ENCODE peak calls at places on chromosomes 12 and 14, in five cellular contexts. H is ovary, S is heart left ventricle, N is heart right ventricle, C is transverse colon. X is an unnamed sample.

GRCh38 chr14:77105118-77105517 is 7.1 kb downstream of the CIPC start:
- DNase-seq in H (no peak), S (no peak), N (no peak), C (no peak), X (no peak)

GRCh38 chr12:95073698-95074520 is 491 bp upstream of the NR2C1 start:
- DNase-seq in H (peak; percentile 22), S (no peak), N (no peak), C (no peak), X (no peak)

GRCh38 chr14:68704736-68705720 is 87.8 kb downstream of the ZFP36L1 start:
- DNase-seq in H (peak; percentile 47), S (no peak), N (no peak), C (no peak), X (no peak)

GRCh38 chr12:6866920-6867406 is 368 bp upstream of the TPI1 start:
- DNase-seq in H (no peak), S (no peak), N (no peak), C (no peak), X (no peak)

GRCh38 chr14:93042968-93043940 is 72.5 kb downstream of the ITPK1 start:
- DNase-seq in H (no peak), S (peak; percentile 77), N (peak; percentile 74), C (peak; percentile 92), X (peak; percentile 81)

GRCh38 chr12:75207338-75208083 is 2.1 kb downstream of the KCNC2 start:
- DNase-seq in H (no peak), S (peak; percentile 49), N (no peak), C (no peak), X (no peak)

GRCh38 chr12:120790114-120790513 is 64.5 kb downstream of the ACADS start:
- DNase-seq in H (no peak), S (no peak), N (no peak), C (no peak), X (no peak)

GRCh38 chr14:104187121-104187889 is 48.9 kb downstream of the KIF26A start:
- DNase-seq in H (no peak), S (no peak), N (no peak), C (no peak), X (no peak)

GRCh38 chr12:47272412-47273190 is 192.8 kb upstream of the AMIGO2 start:
- DNase-seq in H (no peak), S (no peak), N (no peak), C (no peak), X (no peak)

GRCh38 chr12:57759360-57759980 is 4.6 kb downstream of the MARCHF9 start:
- DNase-seq in H (no peak), S (no peak), N (no peak), C (no peak), X (peak; percentile 32)

GRCh38 chr12:57816001-57816854 is 2.3 kb downstream of the AVIL start:
- DNase-seq in H (no peak), S (no peak), N (no peak), C (no peak), X (no peak)

GRCh38 chr12:50111417-50111692 is 681 bp upstream of the COX14 start:
- DNase-seq in H (no peak), S (no peak), N (no peak), C (no peak), X (no peak)
- H3K27ac ChIP-seq in H (peak overlapping the region; percentile 33), S (peak overlapping the region; percentile 78), N (peak overlapping the region; percentile 90), C (peak overlapping the region; percentile 97), X (peak overlapping the region; percentile 95)

DNA sequence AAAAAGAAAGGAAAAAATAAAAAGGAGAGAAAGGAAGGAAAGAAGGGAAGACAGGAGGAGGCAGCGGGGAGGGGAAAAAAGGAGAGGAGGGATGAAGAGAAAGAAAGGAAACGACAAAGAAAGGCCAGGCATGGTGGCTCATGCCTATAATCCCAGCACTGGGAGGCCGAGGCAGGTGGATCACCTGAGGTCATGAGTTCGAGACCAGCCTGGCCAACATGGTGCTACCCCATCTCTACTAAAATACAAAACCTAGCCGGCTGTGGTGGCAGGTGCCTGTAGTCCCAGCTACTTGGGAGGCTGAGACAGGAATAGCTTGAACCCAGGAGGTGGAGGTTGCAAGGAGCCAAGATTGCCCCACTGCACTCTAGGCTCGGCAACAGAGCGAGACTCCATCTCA is 18.4 kb downstream of the ATXN2 start:
- DNase-seq in H (no peak), S (no peak), N (no peak), C (no peak), X (no peak)
- H3K4me1 ChIP-seq in H (peaks cover 10% of the 10 kb centered on the region), S (peaks cover 27% of the 10 kb centered on the region), N (peaks cover 7% of the 10 kb centered on the region), C (no peaks in the 10 kb centered on the region), X (no peaks in the 10 kb centered on the region)

DNA sequence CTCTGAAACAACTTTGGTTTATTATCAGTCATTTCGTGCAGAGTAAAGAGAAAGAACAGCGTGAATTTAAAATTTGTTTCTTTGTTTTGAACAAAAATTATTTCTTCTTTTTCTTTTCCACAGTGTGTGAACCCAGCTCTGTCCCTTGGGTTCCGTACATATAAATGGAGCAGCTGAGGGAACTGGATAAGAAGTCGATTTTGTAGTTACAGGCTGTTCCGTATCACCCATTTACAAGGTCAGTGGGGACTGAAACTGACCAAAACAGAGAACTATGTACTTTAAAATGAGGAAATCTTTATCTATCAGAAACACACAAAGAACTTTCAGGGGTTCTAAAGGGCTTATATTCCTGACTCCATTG is 8.6 kb upstream of the TUBA1C start:
- DNase-seq in H (no peak), S (no peak), N (no peak), C (no peak), X (no peak)
- H3K27ac ChIP-seq in H (no peak overlapping the region), S (no peak overlapping the region), N (no peak overlapping the region), C (no peak overlapping the region), X (no peak overlapping the region)

GRCh38 chr14:71713061-71713850 is 219.0 kb upstream of the RGS6 start:
- DNase-seq in H (no peak), S (no peak), N (no peak), C (no peak), X (no peak)

GRCh38 chr14:71711619-71712018 is 220.6 kb upstream of the RGS6 start:
- DNase-seq in H (no peak), S (no peak), N (no peak), C (no peak), X (no peak)

GRCh38 chr14:71711131-71711530 is 221.1 kb upstream of the RGS6 start:
- DNase-seq in H (no peak), S (no peak), N (no peak), C (no peak), X (no peak)

GRCh38 chr14:71714225-71714624 is 218.0 kb upstream of the RGS6 start:
- DNase-seq in H (no peak), S (no peak), N (no peak), C (no peak), X (no peak)

DNA sequence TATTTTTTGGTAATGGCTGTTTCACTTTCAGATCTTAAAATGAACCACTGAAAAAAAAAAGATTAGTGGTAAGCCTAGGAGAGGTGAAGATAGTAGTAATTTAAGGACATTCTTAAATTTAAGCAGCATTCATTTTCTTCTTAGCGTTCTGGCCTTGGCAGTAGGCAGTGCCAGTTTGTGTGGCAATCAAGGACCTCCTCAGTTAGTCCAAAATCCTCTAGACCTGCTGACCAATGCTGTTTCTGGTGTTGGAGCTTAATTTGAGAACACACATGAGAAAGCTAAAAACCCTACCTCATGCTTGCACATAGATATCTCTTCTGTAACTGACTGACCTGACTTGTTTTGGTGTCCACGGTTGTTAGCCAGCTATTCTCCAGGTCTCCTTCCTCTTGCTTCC is 219.8 kb upstream of the RGS6 start:
- DNase-seq in H (no peak), S (no peak), N (no peak), C (no peak), X (no peak)
- H3K4me1 ChIP-seq in H (peaks cover 6% of the 10 kb centered on the region), S (peaks cover 7% of the 10 kb centered on the region), N (no peaks in the 10 kb centered on the region), C (no peaks in the 10 kb centered on the region), X (peaks cover 9% of the 10 kb centered on the region)

GRCh38 chr14:95530461-95531170 is 4.2 kb upstream of the GLRX5 start:
- DNase-seq in H (no peak), S (no peak), N (no peak), C (no peak), X (no peak)

GRCh38 chr14:95533822-95534221 is 1.0 kb upstream of the GLRX5 start:
- DNase-seq in H (no peak), S (no peak), N (no peak), C (no peak), X (no peak)

GRCh38 chr14:95533391-95533821 is 1.4 kb upstream of the GLRX5 start:
- DNase-seq in H (no peak), S (no peak), N (no peak), C (no peak), X (no peak)

GRCh38 chr14:95529242-95529641 is 5.6 kb upstream of the GLRX5 start:
- DNase-seq in H (no peak), S (no peak), N (no peak), C (no peak), X (no peak)

GRCh38 chr14:95531473-95531872 is 3.4 kb upstream of the GLRX5 start:
- DNase-seq in H (no peak), S (no peak), N (no peak), C (no peak), X (no peak)
- H3K27ac ChIP-seq in H (no peak overlapping the region), S (no peak overlapping the region), N (no peak overlapping the region), C (peak overlapping the region; percentile 17), X (no peak overlapping the region)

DNA sequence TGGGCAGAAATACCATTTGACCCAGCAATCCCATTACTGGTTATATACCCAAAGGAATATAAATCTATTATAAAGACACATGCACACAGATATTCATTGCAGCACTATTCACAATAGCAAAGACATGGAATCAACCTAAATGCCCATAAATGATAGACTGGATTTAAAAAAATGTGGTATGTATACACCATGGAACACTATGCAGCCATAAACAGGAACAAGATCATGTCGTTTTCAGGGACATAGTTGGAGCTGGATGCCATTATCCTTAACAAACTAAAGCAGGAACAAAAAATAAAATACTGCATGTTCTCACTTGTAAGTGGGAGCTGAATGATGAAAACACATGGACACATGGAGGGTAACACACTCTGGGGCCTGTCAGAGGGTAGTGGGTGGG is 335.6 kb downstream of the BTG1 start:
- DNase-seq in H (no peak), S (no peak), N (no peak), C (no peak), X (no peak)
- H3K4me1 ChIP-seq in H (no peaks in the 10 kb centered on the region), S (no peaks in the 10 kb centered on the region), N (no peaks in the 10 kb centered on the region), C (no peaks in the 10 kb centered on the region), X (no peaks in the 10 kb centered on the region)

GRCh38 chr12:72448089-72448488 is 175.9 kb downstream of the TRHDE start:
- DNase-seq in H (no peak), S (no peak), N (no peak), C (no peak), X (no peak)

GRCh38 chr12:72444566-72444965 is 172.4 kb downstream of the TRHDE start:
- DNase-seq in H (no peak), S (no peak), N (no peak), C (no peak), X (no peak)

GRCh38 chr12:72448805-72449204 is 176.6 kb downstream of the TRHDE start:
- DNase-seq in H (no peak), S (no peak), N (no peak), C (no peak), X (no peak)

GRCh38 chr12:72442217-72442616 is 170.0 kb downstream of the TRHDE start:
- DNase-seq in H (no peak), S (no peak), N (no peak), C (no peak), X (no peak)

GRCh38 chr12:72444125-72444524 is 172.0 kb downstream of the TRHDE start:
- DNase-seq in H (no peak), S (no peak), N (no peak), C (no peak), X (no peak)
- H3K27ac ChIP-seq in H (no peak overlapping the region), S (no peak overlapping the region), N (no peak overlapping the region), C (no peak overlapping the region), X (no peak overlapping the region)